ENCODE peak calls at places on chromosomes 1 and 21, in nine cellular contexts. Y, C, J, A, O, K, L, G and B are unnamed samples.

GRCh38 chr1:40895601-40896000 is 33.4 kb upstream of the CITED4 start:
- DNase-seq in Y (no peak), C (no peak), J (no peak), A (no peak), O (no peak), K (peak; percentile 78), L (no peak), G (no peak), B (no peak)

GRCh38 chr21:44556879-44557278 is 1.7 kb downstream of the KRTAP10-3 start:
- DNase-seq in Y (no peak), C (no peak), J (no peak), A (no peak), O (no peak), K (no peak), L (no peak), G (no peak), B (no peak)

GRCh38 chr21:41068411-41069304 is 99.3 kb upstream of the BACE2 start:
- DNase-seq in Y (peak; percentile 94), C (no peak), J (peak; percentile 23), A (peak; percentile 81), O (peak; percentile 93), K (peak; percentile 65), L (peak; percentile 74), G (peak; percentile 78), B (peak; percentile 79)

GRCh38 chr1:230308821-230309220 is 117.3 kb downstream of the PGBD5 start:
- DNase-seq in Y (no peak), C (no peak), J (no peak), A (no peak), O (no peak), K (no peak), L (no peak), G (no peak), B (no peak)

GRCh38 chr21:43188712-43189151 is 19.9 kb downstream of the CRYAA start:
- DNase-seq in Y (no peak), C (no peak), J (no peak), A (peak; percentile 41), O (no peak), K (no peak), L (peak; percentile 22), G (peak; percentile 92), B (no peak)

GRCh38 chr1:43437031-43437973 is 16.4 kb downstream of the HYI start:
- DNase-seq in Y (no peak), C (no peak), J (no peak), A (peak; percentile 20), O (no peak), K (no peak), L (peak; percentile 4), G (peak; percentile 58), B (no peak)

GRCh38 chr1:230316864-230317745 is 109.0 kb downstream of the PGBD5 start:
- DNase-seq in Y (no peak), C (no peak), J (no peak), A (no peak), O (no peak), K (no peak), L (no peak), G (no peak), B (no peak)

GRCh38 chr1:110161165-110161564 is 10.9 kb downstream of the SLC6A17 start:
- DNase-seq in Y (no peak), C (no peak), J (no peak), A (no peak), O (no peak), K (no peak), L (no peak), G (no peak), B (no peak)

GRCh38 chr1:211133393-211133840 is 531 bp downstream of the KCNH1 start:
- DNase-seq in Y (peak; percentile 63), C (no peak), J (no peak), A (no peak), O (peak; percentile 58), K (peak; percentile 6), L (no peak), G (no peak), B (no peak)

GRCh38 chr1:88779880-88780279 is 95.8 kb downstream of the PKN2 start:
- DNase-seq in Y (no peak), C (no peak), J (no peak), A (no peak), O (no peak), K (no peak), L (no peak), G (no peak), B (no peak)

GRCh38 chr1:24929876-24930702 is at the start of gene RUNX3:
- DNase-seq in Y (peak; percentile 84), C (peak; percentile 35), J (no peak), A (peak; percentile 40), O (peak; percentile 84), K (peak; percentile 21), L (peak; percentile 83), G (peak; percentile 79), B (peak; percentile 52)

GRCh38 chr1:96808186-96808585 is 86.6 kb downstream of the PTBP2 start:
- DNase-seq in Y (no peak), C (no peak), J (no peak), A (no peak), O (no peak), K (no peak), L (no peak), G (no peak), B (no peak)

GRCh38 chr1:114397601-114398000 is 113.4 kb downstream of the TRIM33 start:
- DNase-seq in Y (no peak), C (no peak), J (no peak), A (no peak), O (no peak), K (no peak), L (no peak), G (no peak), B (no peak)

GRCh38 chr1:53620620-53620957 is 118.4 kb downstream of the GLIS1 start:
- DNase-seq in Y (no peak), C (no peak), J (no peak), A (no peak), O (no peak), K (no peak), L (peak; percentile 7), G (no peak), B (no peak)

GRCh38 chr1:201559679-201560162 is 20.8 kb downstream of the NAV1 start:
- DNase-seq in Y (peak; percentile 90), C (no peak), J (peak; percentile 86), A (peak; percentile 82), O (peak; percentile 90), K (peak; percentile 54), L (peak; percentile 81), G (peak; percentile 85), B (peak; percentile 80)

GRCh38 chr1:246221390-246222240 is 285.5 kb downstream of the SMYD3 start:
- DNase-seq in Y (no peak), C (no peak), J (no peak), A (no peak), O (no peak), K (peak; percentile 84), L (no peak), G (no peak), B (no peak)

DNA sequence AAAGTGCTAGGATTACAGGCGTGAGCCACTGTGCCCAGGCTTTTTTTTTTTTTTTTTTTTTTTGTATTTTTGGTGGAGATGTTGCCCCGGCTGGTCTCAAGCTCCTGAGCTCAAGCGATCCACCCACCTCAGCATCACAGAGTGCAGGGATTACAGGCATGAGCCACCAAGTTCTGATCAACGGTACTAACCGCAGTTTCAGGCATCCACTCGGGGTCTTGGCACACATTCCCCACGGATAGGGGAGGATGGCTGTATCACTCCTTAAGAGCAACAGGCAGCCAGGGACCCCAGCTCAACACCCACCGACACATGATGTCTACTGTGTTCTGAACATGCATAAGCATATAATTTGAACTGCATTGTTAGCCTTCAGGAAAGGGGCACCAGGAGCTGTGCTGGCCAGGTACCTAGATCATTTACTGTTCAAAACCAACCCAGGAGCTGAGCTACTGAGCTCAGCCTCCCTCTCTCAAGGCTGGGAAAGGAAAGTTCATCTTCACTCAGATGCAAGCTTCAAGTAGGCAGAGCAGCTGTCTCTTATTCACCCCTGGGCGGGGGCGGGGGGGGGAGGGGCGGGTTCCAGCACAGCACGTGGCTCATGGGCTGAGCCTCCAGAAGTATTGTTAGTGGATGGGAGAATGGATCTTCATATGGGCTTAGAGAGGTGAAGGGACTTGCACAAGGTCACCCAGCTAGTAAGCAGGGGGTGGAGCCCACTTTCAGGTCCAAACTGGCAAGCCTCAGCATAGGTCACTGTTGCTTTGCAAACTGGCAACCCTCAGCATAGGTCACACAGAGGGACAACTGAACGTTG is 24.6 kb downstream of the CAPZB start:
- DNase-seq in Y (no peak), C (no peak), J (no peak), A (peak; percentile 57), O (no peak), K (no peak), L (no peak), G (no peak), B (no peak)
- H3K4me1 ChIP-seq in Y (peaks cover 56% of the 10 kb centered on the region), C (peaks cover 67% of the 10 kb centered on the region), J (peaks cover 17% of the 10 kb centered on the region), A (peaks cover 26% of the 10 kb centered on the region), O (peaks cover 32% of the 10 kb centered on the region), K (peaks cover 5% of the 10 kb centered on the region), L (peaks cover 50% of the 10 kb centered on the region), G (no peaks in the 10 kb centered on the region), B (peaks cover 45% of the 10 kb centered on the region)

DNA sequence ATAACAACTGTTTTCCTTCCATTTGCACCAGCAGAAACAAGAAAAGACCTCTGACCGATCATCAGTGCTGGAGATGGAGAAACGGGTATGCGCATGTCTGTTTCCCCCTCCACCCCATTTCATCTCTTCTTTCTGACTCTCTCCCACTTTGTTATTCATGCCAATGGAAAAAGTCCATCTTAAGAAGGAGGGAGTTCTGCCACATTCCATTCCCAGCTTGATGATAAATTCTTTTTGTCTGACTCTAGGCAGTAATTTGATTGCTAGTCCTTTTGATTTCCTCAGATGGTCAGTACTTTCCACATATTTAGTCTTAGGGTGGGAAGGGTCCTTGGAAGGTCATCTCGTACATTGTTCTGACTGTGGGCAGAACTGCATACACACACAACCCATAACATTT is 142.5 kb downstream of the SYT2 start:
- DNase-seq in Y (no peak), C (no peak), J (no peak), A (no peak), O (peak; percentile 38), K (no peak), L (no peak), G (no peak), B (no peak)
- H3K27ac ChIP-seq in Y (no peak overlapping the region), C (peak overlapping the region; percentile 0), J (no peak overlapping the region), A (no peak overlapping the region), O (peak overlapping the region; percentile 72), K (no peak overlapping the region), L (peak overlapping the region; percentile 84), G (peak overlapping the region; percentile 77), B (peak overlapping the region; percentile 55)

DNA sequence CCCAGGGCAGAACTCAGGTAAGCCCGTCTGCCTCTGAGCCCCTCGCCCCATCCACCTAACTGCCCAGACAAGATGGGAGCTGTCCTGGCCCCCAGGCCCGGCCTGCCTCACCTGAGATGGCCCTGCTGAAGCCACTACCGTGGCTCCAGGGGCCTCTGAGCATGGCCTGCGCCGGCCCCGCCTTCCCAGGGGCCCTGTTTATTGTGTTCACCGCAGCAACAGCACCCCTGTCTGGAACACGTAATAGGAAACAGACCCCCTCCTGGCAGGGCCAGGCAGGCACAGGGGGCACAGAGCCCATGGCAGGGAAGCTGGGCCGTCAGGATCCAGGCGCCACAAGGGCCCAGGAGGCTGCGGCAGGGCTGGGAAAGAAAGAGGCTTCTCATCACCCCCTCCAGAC is 62.4 kb downstream of the ARHGEF16 start:
- DNase-seq in Y (no peak), C (no peak), J (no peak), A (no peak), O (no peak), K (no peak), L (no peak), G (no peak), B (no peak)
- TF ChIP-seq CTCF in Y (no peak), C (no peak), J (no peak), A (no peak), O (no peak), K (no peak), L (no peak), G (no peak), B (no peak)

GRCh38 chr1:81237531-81238528 is 562.9 kb upstream of the ADGRL2 start:
- DNase-seq in Y (peak; percentile 24), C (no peak), J (peak; percentile 8), A (no peak), O (no peak), K (peak; percentile 29), L (no peak), G (no peak), B (no peak)

GRCh38 chr1:81242103-81242502 is 558.6 kb upstream of the ADGRL2 start:
- DNase-seq in Y (no peak), C (no peak), J (no peak), A (no peak), O (no peak), K (no peak), L (no peak), G (no peak), B (no peak)
- H3K4me1 ChIP-seq in Y (peaks cover 43% of the 10 kb centered on the region), C (no peaks in the 10 kb centered on the region), J (no peaks in the 10 kb centered on the region), A (peaks cover 3% of the 10 kb centered on the region), O (peaks cover 16% of the 10 kb centered on the region), K (no peaks in the 10 kb centered on the region), L (no peaks in the 10 kb centered on the region), G (no peaks in the 10 kb centered on the region), B (no peaks in the 10 kb centered on the region)